ENCODE peak calls at places on chromosomes 2 and 18, in eight cellular contexts. Y is iris pigment epithelial cell, R is astrocyte, V is B cell, B is IMR-90, P is NCI-H2171 treated with DMSO at 0.1 percent for 48 hours, D is brain microvascular endothelial cell, W is HT-29. N is an unnamed sample.
A peak's percentile ranks its signal among the peaks of the same experiment; 100 is the strongest.

GRCh38 chr18:73777356-73778051 is 370.1 kb downstream of the FBXO15 start:
- DNase-seq in Y (no peak), R (no peak), V (no peak), B (no peak), P (no peak), D (no peak), W (no peak), N (no peak)

GRCh38 chr2:29819570-29819969 is 101.8 kb downstream of the ALK start:
- DNase-seq in Y (no peak), R (no peak), V (no peak), B (no peak), P (no peak), D (no peak), W (no peak), N (no peak)

GRCh38 chr2:169716229-169716886 is 17.3 kb upstream of the KLHL23 start:
- DNase-seq in Y (peak; percentile 31), R (peak; percentile 36), V (no peak), B (peak; percentile 83), P (no peak), D (no peak), W (no peak), N (peak; percentile 67)

GRCh38 chr2:28902584-28902983 is 8.1 kb downstream of the WDR43 start:
- DNase-seq in Y (no peak), R (no peak), V (no peak), B (no peak), P (no peak), D (no peak), W (no peak), N (no peak)

GRCh38 chr2:223956267-223956666 is 996 bp upstream of the MRPL44 start:
- DNase-seq in Y (no peak), R (no peak), V (no peak), B (no peak), P (no peak), D (no peak), W (no peak), N (no peak)

GRCh38 chr2:194545978-194546377 is 1111.0 kb upstream of the SLC39A10 start:
- DNase-seq in Y (peak; percentile 11), R (no peak), V (no peak), B (no peak), P (peak; percentile 51), D (no peak), W (peak; percentile 44), N (peak; percentile 26)

GRCh38 chr2:99852376-99852934 is 289.9 kb downstream of the AFF3 start:
- DNase-seq in Y (no peak), R (no peak), V (no peak), B (no peak), P (peak; percentile 26), D (no peak), W (no peak), N (no peak)

GRCh38 chr2:63488118-63488713 is 100.1 kb downstream of the WDPCP start:
- DNase-seq in Y (peak; percentile 49), R (no peak), V (no peak), B (peak; percentile 46), P (peak; percentile 7), D (peak; percentile 39), W (peak; percentile 67), N (peak; percentile 58)

GRCh38 chr2:26179446-26179907 is 6.6 kb downstream of the GAREM2 start:
- DNase-seq in Y (no peak), R (no peak), V (no peak), B (no peak), P (no peak), D (no peak), W (no peak), N (no peak)

GRCh38 chr2:201855356-201855755 is 49.0 kb downstream of the CDK15 start:
- DNase-seq in Y (peak; percentile 11), R (no peak), V (no peak), B (peak; percentile 27), P (no peak), D (no peak), W (no peak), N (no peak)

GRCh38 chr18:7764406-7764805 is 197.3 kb downstream of the PTPRM start:
- DNase-seq in Y (no peak), R (no peak), V (no peak), B (no peak), P (no peak), D (no peak), W (no peak), N (no peak)

GRCh38 chr2:68250196-68250595 is 2.1 kb downstream of the PPP3R1 start:
- DNase-seq in Y (no peak), R (no peak), V (no peak), B (no peak), P (no peak), D (no peak), W (peak; percentile 9), N (peak; percentile 25)

GRCh38 chr18:59096098-59096779 is 43.4 kb upstream of the SEC11C start:
- DNase-seq in Y (no peak), R (no peak), V (no peak), B (no peak), P (peak; percentile 98), D (no peak), W (no peak), N (no peak)

GRCh38 chr2:144548088-144548487 is 28.2 kb upstream of the ZEB2 start:
- DNase-seq in Y (no peak), R (no peak), V (no peak), B (no peak), P (peak; percentile 82), D (no peak), W (no peak), N (peak; percentile 13)

GRCh38 chr2:31365834-31366505 is 48.6 kb downstream of the XDH start:
- DNase-seq in Y (no peak), R (no peak), V (no peak), B (no peak), P (no peak), D (no peak), W (no peak), N (no peak)

GRCh38 chr18:77486985-77487384 is 237.3 kb downstream of the GALR1 start:
- DNase-seq in Y (no peak), R (no peak), V (no peak), B (no peak), P (no peak), D (no peak), W (no peak), N (no peak)

GRCh38 chr2:150485114-150485870 is 2.2 kb downstream of the RND3 start:
- DNase-seq in Y (peak; percentile 72), R (peak; percentile 61), V (no peak), B (peak; percentile 53), P (peak; percentile 89), D (no peak), W (peak; percentile 85), N (peak; percentile 84)

GRCh38 chr2:170582313-170582712 is 132.8 kb upstream of the SP5 start:
- DNase-seq in Y (no peak), R (no peak), V (no peak), B (no peak), P (no peak), D (no peak), W (no peak), N (no peak)

GRCh38 chr2:67216103-67216502 is 181.0 kb upstream of the ETAA1 start:
- DNase-seq in Y (no peak), R (no peak), V (no peak), B (peak; percentile 24), P (no peak), D (no peak), W (no peak), N (no peak)

N was measured in GM23248.